ENCODE peak calls at places on chromosomes 7 and 10, in ten cellular contexts. One of them, this sample, is unnamed.

GRCh38 chr10:119461380-119461779 is 81.1 kb downstream of the RGS10 start:
- DNase-seq in fibroblast of the aortic adventitia: no peak
- DNase-seq in cardiac fibroblast: no peak
- DNase-seq in astrocyte of the spinal cord: no peak
- DNase-seq in AG10803: no peak
- DNase-seq in GM13977: peak
- DNase-seq in stomach: peak
- DNase-seq in progenitor cell of endocrine pancreas: no peak
- DNase-seq in endothelial cell: no peak
- DNase-seq in right lobe of liver: no peak
- DNase-seq in this sample: no peak

GRCh38 chr7:102306916-102307677 is 20.4 kb downstream of the SH2B2 start:
- DNase-seq in fibroblast of the aortic adventitia: no peak
- DNase-seq in right lobe of liver: peak
- DNase-seq in stomach: peak
- DNase-seq in progenitor cell of endocrine pancreas: no peak
- DNase-seq in AG10803: peak
- DNase-seq in endothelial cell: no peak
- DNase-seq in astrocyte of the spinal cord: peak
- DNase-seq in GM13977: peak
- DNase-seq in cardiac fibroblast: peak
- DNase-seq in this sample: peak

GRCh38 chr10:103750836-103751235 is 104.5 kb downstream of the SH3PXD2A start:
- DNase-seq in astrocyte of the spinal cord: no peak
- DNase-seq in endothelial cell: no peak
- DNase-seq in fibroblast of the aortic adventitia: no peak
- DNase-seq in progenitor cell of endocrine pancreas: no peak
- DNase-seq in cardiac fibroblast: no peak
- DNase-seq in AG10803: no peak
- DNase-seq in right lobe of liver: no peak
- DNase-seq in stomach: no peak
- DNase-seq in GM13977: no peak
- DNase-seq in this sample: no peak

GRCh38 chr7:108455524-108455832 is 758 bp downstream of the NRCAM start:
- DNase-seq in astrocyte of the spinal cord: no peak
- DNase-seq in AG10803: no peak
- DNase-seq in endothelial cell: no peak
- DNase-seq in right lobe of liver: no peak
- DNase-seq in GM13977: no peak
- DNase-seq in progenitor cell of endocrine pancreas: peak
- DNase-seq in stomach: no peak
- DNase-seq in cardiac fibroblast: no peak
- DNase-seq in fibroblast of the aortic adventitia: no peak
- DNase-seq in this sample: no peak

GRCh38 chr10:64619068-64619467 is 1097.9 kb downstream of the REEP3 start:
- DNase-seq in GM13977: no peak
- DNase-seq in fibroblast of the aortic adventitia: no peak
- DNase-seq in astrocyte of the spinal cord: no peak
- DNase-seq in stomach: no peak
- DNase-seq in right lobe of liver: no peak
- DNase-seq in cardiac fibroblast: no peak
- DNase-seq in endothelial cell: no peak
- DNase-seq in progenitor cell of endocrine pancreas: no peak
- DNase-seq in AG10803: no peak
- DNase-seq in this sample: no peak

GRCh38 chr10:132643709-132644543 is 106.3 kb downstream of the INPP5A start:
- DNase-seq in astrocyte of the spinal cord: no peak
- DNase-seq in right lobe of liver: no peak
- DNase-seq in stomach: no peak
- DNase-seq in endothelial cell: no peak
- DNase-seq in AG10803: no peak
- DNase-seq in GM13977: no peak
- DNase-seq in cardiac fibroblast: no peak
- DNase-seq in fibroblast of the aortic adventitia: no peak
- DNase-seq in progenitor cell of endocrine pancreas: no peak
- DNase-seq in this sample: no peak

GRCh38 chr10:126569513-126570447 is 100.7 kb downstream of the C10orf90 start:
- DNase-seq in AG10803: peak
- DNase-seq in astrocyte of the spinal cord: peak
- DNase-seq in endothelial cell: no peak
- DNase-seq in GM13977: no peak
- DNase-seq in right lobe of liver: no peak
- DNase-seq in fibroblast of the aortic adventitia: peak
- DNase-seq in cardiac fibroblast: peak
- DNase-seq in stomach: no peak
- DNase-seq in progenitor cell of endocrine pancreas: no peak
- DNase-seq in this sample: no peak

GRCh38 chr10:97898429-97898828 is 48.8 kb downstream of the GOLGA7B start:
- DNase-seq in GM13977: no peak
- DNase-seq in stomach: no peak
- DNase-seq in progenitor cell of endocrine pancreas: no peak
- DNase-seq in endothelial cell: no peak
- DNase-seq in right lobe of liver: no peak
- DNase-seq in astrocyte of the spinal cord: no peak
- DNase-seq in AG10803: no peak
- DNase-seq in cardiac fibroblast: no peak
- DNase-seq in fibroblast of the aortic adventitia: no peak
- DNase-seq in this sample: no peak

GRCh38 chr10:120336910-120337540 is 120.0 kb upstream of the PLPP4 start:
- DNase-seq in GM13977: peak
- DNase-seq in fibroblast of the aortic adventitia: peak
- DNase-seq in astrocyte of the spinal cord: peak
- DNase-seq in endothelial cell: peak
- DNase-seq in right lobe of liver: peak
- DNase-seq in progenitor cell of endocrine pancreas: peak
- DNase-seq in cardiac fibroblast: peak
- DNase-seq in AG10803: peak
- DNase-seq in stomach: peak
- DNase-seq in this sample: peak

DNA sequence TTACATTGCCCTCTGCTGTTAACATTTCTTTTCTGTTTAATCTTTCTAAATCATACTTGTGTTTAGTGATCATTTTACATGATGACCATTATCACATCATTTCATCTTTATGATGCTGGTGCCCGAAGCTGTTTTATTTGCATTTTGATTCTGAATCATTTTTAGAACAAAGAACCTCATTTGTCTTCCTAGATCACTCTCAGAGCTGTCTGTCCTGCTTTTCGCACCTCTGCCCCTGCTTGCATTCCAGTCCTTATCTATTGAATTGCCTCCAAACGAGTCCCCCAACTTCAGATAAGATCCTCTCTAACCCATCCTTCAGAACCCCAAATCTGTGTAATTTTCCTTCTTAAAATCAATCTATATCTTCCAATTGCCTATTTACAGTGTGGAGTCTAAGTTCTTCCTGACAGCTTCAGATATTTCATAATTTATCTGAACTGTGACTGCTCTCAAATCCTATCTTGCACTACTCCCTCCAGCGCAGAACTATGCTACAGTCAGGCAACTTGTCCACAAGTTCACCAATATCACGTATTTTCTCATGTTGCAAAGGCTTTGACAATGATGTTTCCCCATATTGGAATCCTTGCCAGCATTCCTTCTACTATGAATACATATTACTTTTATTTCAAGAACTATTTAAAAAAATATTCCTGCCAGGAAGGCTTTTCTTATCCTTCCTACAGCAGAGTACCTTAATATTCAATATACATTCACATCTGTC is 346.5 kb upstream of the CACNA2D1 start:
- DNase-seq in progenitor cell of endocrine pancreas: no peak
- DNase-seq in right lobe of liver: no peak
- DNase-seq in cardiac fibroblast: peak
- DNase-seq in endothelial cell: no peak
- DNase-seq in astrocyte of the spinal cord: peak
- DNase-seq in AG10803: peak
- DNase-seq in stomach: no peak
- DNase-seq in fibroblast of the aortic adventitia: peak
- DNase-seq in GM13977: no peak
- DNase-seq in this sample: no peak
- TF ChIP-seq CTCF in progenitor cell of endocrine pancreas: no peak
- TF ChIP-seq CTCF in right lobe of liver: no peak
- TF ChIP-seq CTCF in cardiac fibroblast: no peak
- TF ChIP-seq CTCF in endothelial cell: no peak
- TF ChIP-seq CTCF in astrocyte of the spinal cord: no peak
- TF ChIP-seq CTCF in AG10803: no peak
- TF ChIP-seq CTCF in stomach: no peak
- TF ChIP-seq CTCF in fibroblast of the aortic adventitia: no peak
- TF ChIP-seq CTCF in GM13977: no peak
- TF ChIP-seq CTCF in this sample: no peak

GRCh38 chr7:2049782-2050510 is 182.8 kb downstream of the MAD1L1 start:
- DNase-seq in stomach: no peak
- DNase-seq in AG10803: no peak
- DNase-seq in right lobe of liver: no peak
- DNase-seq in progenitor cell of endocrine pancreas: no peak
- DNase-seq in GM13977: no peak
- DNase-seq in astrocyte of the spinal cord: no peak
- DNase-seq in endothelial cell: no peak
- DNase-seq in cardiac fibroblast: no peak
- DNase-seq in fibroblast of the aortic adventitia: no peak
- DNase-seq in this sample: no peak
- TF ChIP-seq CTCF in stomach: no peak
- TF ChIP-seq CTCF in AG10803: no peak
- TF ChIP-seq CTCF in right lobe of liver: no peak
- TF ChIP-seq CTCF in progenitor cell of endocrine pancreas: no peak
- TF ChIP-seq CTCF in GM13977: no peak
- TF ChIP-seq CTCF in astrocyte of the spinal cord: no peak
- TF ChIP-seq CTCF in endothelial cell: no peak
- TF ChIP-seq CTCF in cardiac fibroblast: no peak
- TF ChIP-seq CTCF in fibroblast of the aortic adventitia: no peak
- TF ChIP-seq CTCF in this sample: no peak

GRCh38 chr7:2651336-2651735 is 19.6 kb downstream of the TTYH3 start:
- DNase-seq in endothelial cell: no peak
- DNase-seq in progenitor cell of endocrine pancreas: no peak
- DNase-seq in cardiac fibroblast: peak
- DNase-seq in GM13977: no peak
- DNase-seq in right lobe of liver: no peak
- DNase-seq in AG10803: no peak
- DNase-seq in stomach: no peak
- DNase-seq in fibroblast of the aortic adventitia: no peak
- DNase-seq in astrocyte of the spinal cord: no peak
- DNase-seq in this sample: no peak
- TF ChIP-seq CTCF in endothelial cell: peak
- TF ChIP-seq CTCF in progenitor cell of endocrine pancreas: peak
- TF ChIP-seq CTCF in cardiac fibroblast: no peak
- TF ChIP-seq CTCF in GM13977: peak
- TF ChIP-seq CTCF in right lobe of liver: no peak
- TF ChIP-seq CTCF in AG10803: peak
- TF ChIP-seq CTCF in stomach: no peak
- TF ChIP-seq CTCF in fibroblast of the aortic adventitia: no peak
- TF ChIP-seq CTCF in astrocyte of the spinal cord: no peak
- TF ChIP-seq CTCF in this sample: no peak

GRCh38 chr10:48929413-48929990 is 10.1 kb downstream of the LRRC18 start:
- DNase-seq in right lobe of liver: no peak
- DNase-seq in fibroblast of the aortic adventitia: no peak
- DNase-seq in GM13977: no peak
- DNase-seq in cardiac fibroblast: no peak
- DNase-seq in stomach: no peak
- DNase-seq in progenitor cell of endocrine pancreas: no peak
- DNase-seq in astrocyte of the spinal cord: no peak
- DNase-seq in AG10803: no peak
- DNase-seq in endothelial cell: no peak
- DNase-seq in this sample: no peak
- TF ChIP-seq CTCF in right lobe of liver: no peak
- TF ChIP-seq CTCF in fibroblast of the aortic adventitia: no peak
- TF ChIP-seq CTCF in GM13977: no peak
- TF ChIP-seq CTCF in cardiac fibroblast: no peak
- TF ChIP-seq CTCF in stomach: no peak
- TF ChIP-seq CTCF in progenitor cell of endocrine pancreas: no peak
- TF ChIP-seq CTCF in astrocyte of the spinal cord: no peak
- TF ChIP-seq CTCF in AG10803: no peak
- TF ChIP-seq CTCF in endothelial cell: no peak
- TF ChIP-seq CTCF in this sample: no peak

This sample was measured in nephron progenitor cell.